ENCODE peak calls at places on chromosomes 7 and 10, in eight cellular contexts. One of them, this sample, is unnamed.

GRCh38 chr7:71694678-71695077 is 562.7 kb downstream of the GALNT17 start:
- DNase-seq in MM.1S: no peak
- DNase-seq in left ventricle myocardium inferior: no peak
- DNase-seq in mucosa of descending colon: no peak
- DNase-seq in mammary epithelial cell: no peak
- DNase-seq in GM06990: no peak
- DNase-seq in OCI-LY7: no peak
- DNase-seq in foreskin fibroblast: no peak
- DNase-seq in this sample: no peak

GRCh38 chr7:141884544-141885227 is 31.5 kb upstream of the OR9A4 start:
- DNase-seq in mammary epithelial cell: no peak
- DNase-seq in foreskin fibroblast: no peak
- DNase-seq in mucosa of descending colon: no peak
- DNase-seq in MM.1S: no peak
- DNase-seq in left ventricle myocardium inferior: no peak
- DNase-seq in GM06990: peak
- DNase-seq in OCI-LY7: no peak
- DNase-seq in this sample: no peak

GRCh38 chr7:128041203-128041602 is 10.0 kb upstream of the LRRC4 start:
- DNase-seq in mammary epithelial cell: peak
- DNase-seq in foreskin fibroblast: peak
- DNase-seq in left ventricle myocardium inferior: no peak
- DNase-seq in MM.1S: no peak
- DNase-seq in OCI-LY7: no peak
- DNase-seq in GM06990: no peak
- DNase-seq in mucosa of descending colon: no peak
- DNase-seq in this sample: peak

GRCh38 chr7:132072873-132073272 is 503.4 kb downstream of the PLXNA4 start:
- DNase-seq in mammary epithelial cell: no peak
- DNase-seq in foreskin fibroblast: no peak
- DNase-seq in GM06990: no peak
- DNase-seq in OCI-LY7: no peak
- DNase-seq in mucosa of descending colon: no peak
- DNase-seq in MM.1S: no peak
- DNase-seq in left ventricle myocardium inferior: no peak
- DNase-seq in this sample: no peak

GRCh38 chr7:475951-476441 is 43.6 kb downstream of the PDGFA start:
- DNase-seq in mucosa of descending colon: peak
- DNase-seq in mammary epithelial cell: no peak
- DNase-seq in foreskin fibroblast: no peak
- DNase-seq in OCI-LY7: no peak
- DNase-seq in GM06990: no peak
- DNase-seq in left ventricle myocardium inferior: no peak
- DNase-seq in MM.1S: no peak
- DNase-seq in this sample: no peak

GRCh38 chr7:23277359-23277989 is 21.7 kb upstream of the MALSU1 start:
- DNase-seq in foreskin fibroblast: peak
- DNase-seq in OCI-LY7: peak
- DNase-seq in left ventricle myocardium inferior: no peak
- DNase-seq in mammary epithelial cell: peak
- DNase-seq in mucosa of descending colon: no peak
- DNase-seq in GM06990: peak
- DNase-seq in MM.1S: peak
- DNase-seq in this sample: peak

GRCh38 chr7:155356323-155357105 is 58.8 kb downstream of the INSIG1 start:
- DNase-seq in mammary epithelial cell: peak
- DNase-seq in GM06990: no peak
- DNase-seq in mucosa of descending colon: no peak
- DNase-seq in left ventricle myocardium inferior: no peak
- DNase-seq in MM.1S: no peak
- DNase-seq in OCI-LY7: no peak
- DNase-seq in foreskin fibroblast: peak
- DNase-seq in this sample: peak

GRCh38 chr10:43843331-43844101 is 194.8 kb upstream of the ZNF32 start:
- DNase-seq in OCI-LY7: no peak
- DNase-seq in mucosa of descending colon: no peak
- DNase-seq in MM.1S: no peak
- DNase-seq in foreskin fibroblast: peak
- DNase-seq in left ventricle myocardium inferior: peak
- DNase-seq in mammary epithelial cell: no peak
- DNase-seq in GM06990: no peak
- DNase-seq in this sample: peak

GRCh38 chr10:77613476-77614130 is 24.0 kb downstream of the KCNMA1 start:
- DNase-seq in mammary epithelial cell: no peak
- DNase-seq in OCI-LY7: no peak
- DNase-seq in foreskin fibroblast: no peak
- DNase-seq in left ventricle myocardium inferior: no peak
- DNase-seq in MM.1S: no peak
- DNase-seq in mucosa of descending colon: no peak
- DNase-seq in GM06990: no peak
- DNase-seq in this sample: no peak

GRCh38 chr10:22593644-22594043 is 120.7 kb downstream of the PIP4K2A start:
- DNase-seq in MM.1S: no peak
- DNase-seq in mammary epithelial cell: no peak
- DNase-seq in mucosa of descending colon: no peak
- DNase-seq in left ventricle myocardium inferior: no peak
- DNase-seq in foreskin fibroblast: no peak
- DNase-seq in OCI-LY7: peak
- DNase-seq in GM06990: no peak
- DNase-seq in this sample: no peak

GRCh38 chr10:86387221-86387794 is 20.7 kb upstream of the GRID1 start:
- DNase-seq in GM06990: no peak
- DNase-seq in mammary epithelial cell: no peak
- DNase-seq in mucosa of descending colon: no peak
- DNase-seq in OCI-LY7: no peak
- DNase-seq in left ventricle myocardium inferior: no peak
- DNase-seq in foreskin fibroblast: no peak
- DNase-seq in MM.1S: no peak
- DNase-seq in this sample: no peak

GRCh38 chr7:47571355-47572100 is 10.4 kb downstream of the TNS3 start:
- DNase-seq in mammary epithelial cell: peak
- DNase-seq in mucosa of descending colon: peak
- DNase-seq in foreskin fibroblast: peak
- DNase-seq in OCI-LY7: no peak
- DNase-seq in left ventricle myocardium inferior: peak
- DNase-seq in MM.1S: peak
- DNase-seq in GM06990: no peak
- DNase-seq in this sample: peak

GRCh38 chr7:28055161-28055544 is 125.4 kb downstream of the JAZF1 start:
- DNase-seq in MM.1S: no peak
- DNase-seq in GM06990: no peak
- DNase-seq in OCI-LY7: no peak
- DNase-seq in mammary epithelial cell: no peak
- DNase-seq in mucosa of descending colon: no peak
- DNase-seq in left ventricle myocardium inferior: no peak
- DNase-seq in foreskin fibroblast: no peak
- DNase-seq in this sample: no peak

GRCh38 chr10:93437000-93437945 is 44.9 kb downstream of the MYOF start:
- DNase-seq in mammary epithelial cell: peak
- DNase-seq in mucosa of descending colon: no peak
- DNase-seq in OCI-LY7: no peak
- DNase-seq in GM06990: no peak
- DNase-seq in foreskin fibroblast: peak
- DNase-seq in left ventricle myocardium inferior: peak
- DNase-seq in MM.1S: no peak
- DNase-seq in this sample: peak

GRCh38 chr7:137351941-137352340 is 8.4 kb upstream of the PTN start:
- DNase-seq in mammary epithelial cell: no peak
- DNase-seq in left ventricle myocardium inferior: no peak
- DNase-seq in MM.1S: no peak
- DNase-seq in GM06990: no peak
- DNase-seq in OCI-LY7: no peak
- DNase-seq in foreskin fibroblast: no peak
- DNase-seq in mucosa of descending colon: no peak
- DNase-seq in this sample: no peak

GRCh38 chr10:80200687-80201086 is 4.7 kb downstream of the ANXA11 start:
- DNase-seq in GM06990: no peak
- DNase-seq in mammary epithelial cell: no peak
- DNase-seq in foreskin fibroblast: no peak
- DNase-seq in mucosa of descending colon: no peak
- DNase-seq in left ventricle myocardium inferior: no peak
- DNase-seq in OCI-LY7: no peak
- DNase-seq in MM.1S: no peak
- DNase-seq in this sample: no peak

GRCh38 chr10:59905066-59905734 is 1.2 kb downstream of the CCDC6 start:
- DNase-seq in MM.1S: no peak
- DNase-seq in GM06990: peak
- DNase-seq in OCI-LY7: peak
- DNase-seq in foreskin fibroblast: peak
- DNase-seq in left ventricle myocardium inferior: no peak
- DNase-seq in mucosa of descending colon: peak
- DNase-seq in mammary epithelial cell: peak
- DNase-seq in this sample: no peak

GRCh38 chr10:88879754-88880286 is at the start of gene STAMBPL1:
- DNase-seq in MM.1S: peak
- DNase-seq in left ventricle myocardium inferior: no peak
- DNase-seq in OCI-LY7: peak
- DNase-seq in foreskin fibroblast: no peak
- DNase-seq in mucosa of descending colon: peak
- DNase-seq in mammary epithelial cell: no peak
- DNase-seq in GM06990: no peak
- DNase-seq in this sample: no peak

GRCh38 chr10:31186225-31187010 is 132.6 kb upstream of the ZEB1 start:
- DNase-seq in OCI-LY7: no peak
- DNase-seq in left ventricle myocardium inferior: no peak
- DNase-seq in mammary epithelial cell: peak
- DNase-seq in MM.1S: no peak
- DNase-seq in GM06990: no peak
- DNase-seq in foreskin fibroblast: no peak
- DNase-seq in mucosa of descending colon: no peak
- DNase-seq in this sample: peak

GRCh38 chr7:51019891-51020855 is 237.5 kb upstream of the GRB10 start:
- DNase-seq in left ventricle myocardium inferior: no peak
- DNase-seq in foreskin fibroblast: no peak
- DNase-seq in GM06990: no peak
- DNase-seq in mucosa of descending colon: no peak
- DNase-seq in mammary epithelial cell: no peak
- DNase-seq in MM.1S: no peak
- DNase-seq in OCI-LY7: no peak
- DNase-seq in this sample: no peak

GRCh38 chr7:142556745-142557144 is 192.5 kb upstream of the PRSS1 start:
- DNase-seq in MM.1S: peak
- DNase-seq in GM06990: no peak
- DNase-seq in OCI-LY7: no peak
- DNase-seq in left ventricle myocardium inferior: no peak
- DNase-seq in foreskin fibroblast: peak
- DNase-seq in mammary epithelial cell: peak
- DNase-seq in mucosa of descending colon: no peak
- DNase-seq in this sample: peak

GRCh38 chr10:97428572-97428981 is 2.6 kb downstream of the PGAM1 start:
- DNase-seq in mucosa of descending colon: no peak
- DNase-seq in OCI-LY7: no peak
- DNase-seq in mammary epithelial cell: peak
- DNase-seq in MM.1S: no peak
- DNase-seq in left ventricle myocardium inferior: no peak
- DNase-seq in GM06990: no peak
- DNase-seq in foreskin fibroblast: no peak
- DNase-seq in this sample: no peak
- H3K4me3 ChIP-seq in mucosa of descending colon: no peak
- H3K4me3 ChIP-seq in OCI-LY7: peak
- H3K4me3 ChIP-seq in mammary epithelial cell: peak
- H3K4me3 ChIP-seq in MM.1S: peak
- H3K4me3 ChIP-seq in left ventricle myocardium inferior: peak
- H3K4me3 ChIP-seq in GM06990: peak
- H3K4me3 ChIP-seq in foreskin fibroblast: peak
- H3K4me3 ChIP-seq in this sample: peak

DNA sequence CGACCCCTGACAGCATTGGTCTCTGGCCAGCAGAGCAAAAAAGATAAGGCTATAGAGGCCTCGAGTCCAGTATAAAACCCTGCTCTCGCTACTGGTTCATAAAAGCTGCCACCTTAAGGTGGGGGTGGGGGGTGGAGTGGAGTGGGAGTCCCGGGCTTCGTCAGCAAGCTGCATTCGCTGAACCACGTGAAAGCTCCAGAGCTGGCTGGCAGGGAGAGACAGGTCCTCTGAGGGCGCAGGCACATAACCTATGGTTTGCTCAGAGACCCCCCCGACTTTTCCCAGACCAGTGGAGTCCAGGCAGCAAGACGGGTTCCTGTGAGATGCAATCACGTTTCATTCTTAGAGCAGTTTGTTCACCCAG is 1.4 kb downstream of the KAZALD1 start:
- DNase-seq in mucosa of descending colon: no peak
- DNase-seq in MM.1S: peak
- DNase-seq in OCI-LY7: peak
- DNase-seq in foreskin fibroblast: no peak
- DNase-seq in left ventricle myocardium inferior: no peak
- DNase-seq in GM06990: no peak
- DNase-seq in mammary epithelial cell: no peak
- DNase-seq in this sample: no peak
- H3K4me3 ChIP-seq in mucosa of descending colon: no peak
- H3K4me3 ChIP-seq in MM.1S: no peak
- H3K4me3 ChIP-seq in OCI-LY7: peak
- H3K4me3 ChIP-seq in foreskin fibroblast: peak
- H3K4me3 ChIP-seq in left ventricle myocardium inferior: peak
- H3K4me3 ChIP-seq in GM06990: no peak
- H3K4me3 ChIP-seq in mammary epithelial cell: no peak
- H3K4me3 ChIP-seq in this sample: peak

DNA sequence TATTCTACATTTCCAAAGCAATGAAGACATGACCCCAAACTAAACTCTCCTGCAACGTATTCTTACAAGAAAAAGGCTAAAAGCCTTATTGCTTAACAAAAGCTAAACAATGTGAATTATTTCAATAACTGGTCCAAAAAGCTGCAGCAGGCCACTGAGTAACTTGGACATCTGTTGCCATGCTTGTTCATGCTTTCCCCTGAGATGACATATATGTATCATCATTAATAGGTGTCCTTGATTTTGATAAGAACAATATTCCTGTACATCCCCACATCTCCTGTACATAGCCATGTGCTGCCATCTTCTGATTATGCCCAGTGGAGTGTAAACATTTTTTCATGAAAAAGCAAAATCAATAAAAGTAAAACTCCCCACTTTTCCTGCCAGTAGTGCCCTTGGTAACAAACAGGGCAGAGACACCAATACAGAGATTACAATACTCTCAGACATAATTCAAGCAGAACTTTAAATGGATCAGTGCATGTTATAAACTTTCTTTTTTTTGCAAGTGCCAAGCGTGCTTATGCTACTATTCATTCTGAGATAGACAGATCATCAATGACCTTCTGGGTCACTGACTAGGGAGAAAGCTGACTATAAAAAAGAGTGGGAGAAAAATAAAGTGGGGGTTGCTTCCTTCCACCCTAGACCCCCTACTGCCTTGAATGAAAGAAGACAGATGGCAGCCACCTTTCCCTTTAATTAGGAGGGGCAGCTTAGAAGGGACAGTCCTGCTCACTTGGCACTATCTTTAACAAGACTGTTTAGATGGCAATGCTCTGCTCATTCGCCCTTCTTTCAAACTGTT is 205.5 kb upstream of the KLF14 start:
- DNase-seq in MM.1S: no peak
- DNase-seq in mammary epithelial cell: no peak
- DNase-seq in left ventricle myocardium inferior: no peak
- DNase-seq in OCI-LY7: no peak
- DNase-seq in foreskin fibroblast: no peak
- DNase-seq in GM06990: no peak
- DNase-seq in mucosa of descending colon: no peak
- DNase-seq in this sample: peak
- H3K4me3 ChIP-seq in MM.1S: no peak
- H3K4me3 ChIP-seq in mammary epithelial cell: peak
- H3K4me3 ChIP-seq in left ventricle myocardium inferior: peak
- H3K4me3 ChIP-seq in OCI-LY7: no peak
- H3K4me3 ChIP-seq in foreskin fibroblast: peak
- H3K4me3 ChIP-seq in GM06990: no peak
- H3K4me3 ChIP-seq in mucosa of descending colon: no peak
- H3K4me3 ChIP-seq in this sample: peak

GRCh38 chr10:94549221-94549620 is 3.6 kb downstream of the HELLS start:
- DNase-seq in mammary epithelial cell: no peak
- DNase-seq in OCI-LY7: no peak
- DNase-seq in mucosa of descending colon: no peak
- DNase-seq in GM06990: no peak
- DNase-seq in foreskin fibroblast: no peak
- DNase-seq in MM.1S: no peak
- DNase-seq in left ventricle myocardium inferior: no peak
- DNase-seq in this sample: no peak
- H3K4me3 ChIP-seq in mammary epithelial cell: no peak
- H3K4me3 ChIP-seq in OCI-LY7: no peak
- H3K4me3 ChIP-seq in mucosa of descending colon: no peak
- H3K4me3 ChIP-seq in GM06990: no peak
- H3K4me3 ChIP-seq in foreskin fibroblast: no peak
- H3K4me3 ChIP-seq in MM.1S: no peak
- H3K4me3 ChIP-seq in left ventricle myocardium inferior: no peak
- H3K4me3 ChIP-seq in this sample: no peak

This sample was measured in astrocyte of the spinal cord.